ENCODE peak calls at places on chromosomes 12 and 14, in eight cellular contexts. J, T, P, U, Y, Q, G and K are unnamed samples. For H3K4me1, the result is how much of the 10 kb centered on the place peaks cover.

GRCh38 chr12:84793558-84794367 is 118.8 kb downstream of the SLC6A15 start:
- DNase-seq in U (no peak), Y (no peak), G (peak), Q (no peak), P (peak), T (peak), J (no peak), K (no peak)

GRCh38 chr12:2806700-2807099 is 5.8 kb upstream of the ITFG2 start:
- DNase-seq in T (no peak), U (no peak), G (no peak), J (no peak), P (no peak), Q (no peak), Y (no peak), K (no peak)

GRCh38 chr12:117044790-117045174 is 54.4 kb downstream of the TESC start:
- DNase-seq in U (no peak), J (no peak), P (no peak), G (no peak), Y (no peak), T (no peak), Q (no peak), K (no peak)

GRCh38 chr12:58787021-58787760 is 133.1 kb downstream of the LRIG3 start:
- DNase-seq in Q (no peak), T (no peak), P (no peak), U (no peak), J (no peak), Y (no peak), G (no peak), K (peak)

GRCh38 chr14:75059642-75060041 is 4.2 kb downstream of the ACYP1 start:
- DNase-seq in J (no peak), U (no peak), G (peak), Q (no peak), P (no peak), T (peak), Y (no peak), K (no peak)

GRCh38 chr14:88834883-88835431 is 10.5 kb downstream of the TTC8 start:
- DNase-seq in U (no peak), Y (no peak), Q (no peak), T (peak), J (no peak), P (no peak), G (peak), K (no peak)

GRCh38 chr12:34398706-34399630 is 376.7 kb downstream of the ALG10 start:
- DNase-seq in T (no peak), Q (peak), U (peak), P (peak), J (peak), Y (no peak), G (no peak), K (no peak)

GRCh38 chr12:124369055-124369900 is 74.4 kb downstream of the RFLNA start:
- DNase-seq in Q (peak), T (peak), G (peak), Y (no peak), U (peak), P (peak), J (no peak), K (no peak)

GRCh38 chr12:11885261-11886038 is 185.3 kb upstream of the BCL2L14 start:
- DNase-seq in G (peak), J (no peak), Y (peak), Q (peak), P (no peak), T (peak), U (no peak), K (no peak)

GRCh38 chr12:27936196-27936595 is 36.3 kb downstream of the PTHLH start:
- DNase-seq in P (no peak), U (no peak), J (no peak), G (peak), Y (no peak), T (no peak), Q (no peak), K (no peak)

GRCh38 chr12:3137268-3137761 is 60.1 kb downstream of the TSPAN9 start:
- DNase-seq in Q (no peak), T (no peak), P (no peak), J (no peak), G (peak), Y (peak), U (no peak), K (peak)

GRCh38 chr14:98236314-98236713 is 1035.7 kb downstream of the BCL11B start:
- DNase-seq in P (no peak), Q (no peak), U (no peak), J (no peak), G (no peak), Y (no peak), T (no peak), K (no peak)

GRCh38 chr12:20527396-20528154 is 159.2 kb downstream of the PDE3A start:
- DNase-seq in J (no peak), U (no peak), Q (no peak), G (no peak), T (no peak), P (no peak), Y (peak), K (no peak)

GRCh38 chr12:115934877-115935276 is 342.6 kb downstream of the MED13L start:
- DNase-seq in T (no peak), U (no peak), P (no peak), J (no peak), G (no peak), Q (no peak), Y (no peak), K (no peak)

GRCh38 chr14:71591929-71592328 is 340.3 kb upstream of the RGS6 start:
- DNase-seq in Y (no peak), T (peak), J (no peak), U (no peak), Q (no peak), P (no peak), G (peak), K (peak)

GRCh38 chr12:69658203-69658602 is 40.9 kb downstream of the BEST3 start:
- DNase-seq in J (no peak), U (no peak), G (no peak), Q (no peak), P (no peak), Y (no peak), T (no peak), K (no peak)

GRCh38 chr14:101398011-101398410 is 163.3 kb upstream of the DIO3 start:
- DNase-seq in Y (no peak), T (no peak), J (no peak), P (no peak), G (peak), Q (no peak), U (no peak), K (no peak)

GRCh38 chr12:64560395-64561301 is 49.6 kb upstream of the RASSF3 start:
- DNase-seq in T (peak), P (no peak), U (peak), Y (peak), Q (no peak), J (no peak), G (peak), K (no peak)

GRCh38 chr14:51261151-51261550 is 21.1 kb downstream of the TMX1 start:
- DNase-seq in Q (no peak), U (no peak), J (no peak), P (no peak), Y (no peak), G (peak), T (no peak), K (no peak)

GRCh38 chr14:91315844-91316267 is 71.4 kb upstream of the GPR68 start:
- DNase-seq in P (no peak), G (no peak), Q (no peak), Y (no peak), T (no peak), J (peak), U (no peak), K (no peak)

GRCh38 chr14:104195854-104196253 is 57.5 kb downstream of the KIF26A start:
- DNase-seq in G (no peak), T (no peak), J (no peak), Q (no peak), U (no peak), Y (no peak), P (no peak), K (no peak)

GRCh38 chr12:84924956-84925355 is 12.4 kb upstream of the SLC6A15 start:
- DNase-seq in G (peak), Y (no peak), P (no peak), T (peak), Q (no peak), U (no peak), J (no peak), K (peak)

GRCh38 chr14:52071675-52072074 is 2.8 kb upstream of the NID2 start:
- DNase-seq in Y (no peak), U (no peak), Q (no peak), J (no peak), P (no peak), G (peak), T (peak), K (peak)

GRCh38 chr12:45718306-45718705 is 11.2 kb upstream of the ARID2 start:
- DNase-seq in T (no peak), U (no peak), Q (no peak), G (no peak), P (no peak), Y (no peak), J (no peak), K (no peak)

GRCh38 chr14:91415794-91416743 is 1.6 kb downstream of the CCDC88C start:
- DNase-seq in P (no peak), U (no peak), J (peak), Q (no peak), Y (no peak), G (no peak), T (peak), K (peak)

GRCh38 chr12:104226672-104227071 is 11.1 kb downstream of the TXNRD1 start:
- DNase-seq in Y (no peak), U (no peak), G (peak), J (no peak), T (peak), P (no peak), Q (no peak), K (no peak)

GRCh38 chr12:58425481-58426392 is 484.4 kb downstream of the ATP23 start:
- DNase-seq in J (no peak), G (peak), Q (no peak), Y (peak), T (peak), P (no peak), U (no peak), K (peak)

DNA sequence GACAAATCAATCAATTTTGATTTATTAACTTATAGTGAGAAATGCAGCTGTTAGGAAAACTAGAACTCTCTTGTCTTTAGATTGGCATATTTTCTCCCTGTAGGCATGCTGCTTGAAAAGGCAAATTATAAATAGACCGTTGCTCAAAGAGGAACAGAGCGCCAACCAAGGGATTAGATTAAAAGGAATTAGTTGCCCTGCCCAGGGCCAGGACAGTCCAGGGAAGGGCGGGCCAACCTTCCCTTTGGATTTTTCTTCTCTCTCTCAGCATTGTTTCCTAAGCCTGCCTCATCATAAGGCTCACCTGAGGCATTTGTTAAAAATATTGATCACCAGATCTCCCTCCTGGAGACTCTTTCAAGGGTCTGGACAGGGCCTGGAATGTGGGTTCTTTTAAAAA is 8.6 kb downstream of the CIPC start:
- DNase-seq in J (no peak), T (no peak), Y (no peak), P (no peak), U (no peak), G (no peak), Q (no peak), K (no peak)
- H3K4me1 ChIP-seq in J (under half), T (under half), Y (under half), P (under half), U (under half), G (under half), Q (under half), K (under half)

GRCh38 chr12:108562348-108563134 is at the start of gene ISCU:
- DNase-seq in T (peak), J (peak), Y (peak), P (peak), U (peak), Q (peak), G (peak), K (peak)
- H3K4me1 ChIP-seq in T (under half), J (under half), Y (under half), P (half or more), U (under half), Q (half or more), G (under half), K (under half)

DNA sequence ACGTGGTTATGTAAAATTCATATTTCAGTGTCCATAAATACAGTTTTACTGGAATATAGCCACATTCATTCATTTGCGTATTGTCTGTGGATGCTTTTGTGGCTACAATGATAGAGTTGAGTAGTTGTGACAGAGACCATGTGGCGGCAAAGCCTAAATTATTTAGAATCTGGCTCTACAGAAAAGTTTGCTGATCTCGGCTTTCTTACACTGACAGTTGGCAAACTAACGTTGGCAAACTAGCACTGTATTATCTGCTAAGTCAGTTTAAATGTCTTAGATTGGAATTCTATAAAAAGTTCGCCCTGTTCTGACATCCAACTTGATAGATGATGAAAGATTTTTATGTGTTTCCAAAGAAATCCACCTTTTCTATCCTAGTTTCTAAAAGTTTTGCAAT is 2.4 kb downstream of the UNC119B start:
- DNase-seq in P (no peak), J (no peak), Y (no peak), U (no peak), T (no peak), G (no peak), Q (no peak), K (no peak)
- H3K4me1 ChIP-seq in P (under half), J (under half), Y (under half), U (under half), T (under half), G (under half), Q (under half), K (under half)

GRCh38 chr12:24743891-24744793 is 204.8 kb downstream of the BCAT1 start:
- DNase-seq in U (no peak), J (no peak), P (no peak), T (no peak), Y (no peak), G (peak), Q (no peak), K (no peak)

GRCh38 chr12:24742378-24742777 is 206.5 kb downstream of the BCAT1 start:
- DNase-seq in P (no peak), J (no peak), U (no peak), Y (no peak), T (no peak), G (no peak), Q (no peak), K (no peak)

GRCh38 chr12:24738436-24738835 is 210.5 kb downstream of the BCAT1 start:
- DNase-seq in T (no peak), J (no peak), G (no peak), Y (no peak), Q (no peak), U (no peak), P (no peak), K (no peak)

GRCh38 chr12:24741216-24741615 is 207.7 kb downstream of the BCAT1 start:
- DNase-seq in P (no peak), U (no peak), Y (no peak), J (no peak), T (no peak), Q (no peak), G (no peak), K (no peak)

DNA sequence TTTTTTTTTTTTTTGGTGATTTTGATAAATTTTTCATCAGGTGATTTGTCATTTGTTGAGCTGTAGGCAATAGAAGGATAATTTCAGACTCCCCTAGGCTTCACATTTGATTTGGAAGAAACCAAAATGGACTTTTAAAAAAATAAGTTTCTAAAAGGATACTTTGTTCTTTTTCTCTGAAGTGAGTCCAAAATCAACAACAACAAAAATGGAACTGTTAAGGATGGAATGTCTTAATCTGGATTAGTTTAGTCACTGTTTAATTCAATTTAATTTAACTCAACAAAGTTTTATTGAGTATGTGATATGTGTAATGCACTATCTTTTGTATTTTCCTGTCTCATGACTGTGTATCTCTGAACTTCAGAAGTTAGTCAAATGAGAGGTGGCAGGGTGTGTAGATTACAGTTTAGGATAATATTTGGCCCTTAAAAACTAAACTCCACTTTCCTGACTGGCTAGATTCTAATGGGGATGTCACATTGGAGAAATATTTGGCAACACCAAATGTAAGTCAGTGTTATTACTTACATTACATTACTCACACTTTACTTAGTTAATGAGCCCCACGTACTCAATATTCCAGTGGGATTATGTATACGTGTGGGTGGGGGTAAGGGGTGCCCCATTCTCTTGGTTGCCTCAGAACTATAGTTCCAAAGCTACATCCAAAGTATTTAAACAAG is 209.7 kb downstream of the BCAT1 start:
- DNase-seq in G (no peak), Q (no peak), T (no peak), U (no peak), P (no peak), Y (no peak), J (no peak), K (no peak)
- H3K4me1 ChIP-seq in G (under half), Q (under half), T (under half), U (under half), P (under half), Y (under half), J (under half), K (under half)

GRCh38 chr12:114662512-114663177 is 21.3 kb downstream of the TBX3 start:
- DNase-seq in Y (peak), U (peak), J (peak), T (peak), G (peak), P (no peak), Q (peak), K (peak)
- H3K4me1 ChIP-seq in Y (under half), U (under half), J (under half), T (under half), G (under half), P (under half), Q (under half), K (under half)